ENCODE peak calls at places on chromosomes 16 and 17, in seven cellular contexts. I is activated CD4-positive, alpha-beta T cell treated with anti-CD3 and anti-CD28 coated beads for 48 hours; O is HTR-8/SVneo; W is EL; N is activated naive CD4-positive, alpha-beta T cell treated with Interleukin-2 at 50 U/mL for 16 hours; S is T-helper 9 cell; L is HCEC 1CT. G is an unnamed sample.

GRCh38 chr17:83136156-83136555 is 56.7 kb downstream of the METRNL start:
- DNase-seq in I (no peak), O (no peak), W (no peak), N (no peak), S (no peak), L (no peak), G (no peak)

GRCh38 chr16:55494994-55495421 is 13.9 kb upstream of the LPCAT2 start:
- DNase-seq in I (no peak), O (peak), W (peak), N (no peak), S (no peak), L (peak), G (peak)

GRCh38 chr17:8470447-8471047 is 34.9 kb downstream of the NDEL1 start:
- DNase-seq in I (no peak), O (no peak), W (no peak), N (no peak), S (no peak), L (no peak), G (peak)

GRCh38 chr17:69018022-69018615 is 42.6 kb downstream of the ABCA9 start:
- DNase-seq in I (no peak), O (no peak), W (no peak), N (no peak), S (no peak), L (no peak), G (no peak)

GRCh38 chr17:72362466-72363335 is 241.9 kb downstream of the SOX9 start:
- DNase-seq in I (no peak), O (peak), W (peak), N (no peak), S (no peak), L (peak), G (peak)

GRCh38 chr17:66781135-66781534 is 53.8 kb upstream of the CACNG5 start:
- DNase-seq in I (no peak), O (no peak), W (no peak), N (no peak), S (no peak), L (no peak), G (no peak)

GRCh38 chr17:80381416-80381923 is 33.5 kb upstream of the ENDOV start:
- DNase-seq in I (no peak), O (no peak), W (no peak), N (no peak), S (no peak), L (no peak), G (no peak)

GRCh38 chr16:56357291-56357764 is 68.0 kb downstream of the AMFR start:
- DNase-seq in I (no peak), O (no peak), W (peak), N (no peak), S (no peak), L (peak), G (peak)

GRCh38 chr17:75758131-75758905 is 6.7 kb downstream of the GALK1 start:
- DNase-seq in I (no peak), O (no peak), W (no peak), N (no peak), S (no peak), L (no peak), G (no peak)

GRCh38 chr17:12927541-12928425 is 90.0 kb downstream of the ELAC2 start:
- DNase-seq in I (no peak), O (no peak), W (no peak), N (no peak), S (no peak), L (no peak), G (no peak)

GRCh38 chr17:82315703-82316358 is 1.6 kb downstream of the CD7 start:
- DNase-seq in I (peak), O (no peak), W (no peak), N (peak), S (peak), L (no peak), G (no peak)

GRCh38 chr17:70913086-70913485 is 743.8 kb downstream of the KCNJ2 start:
- DNase-seq in I (no peak), O (no peak), W (no peak), N (no peak), S (no peak), L (no peak), G (peak)

GRCh38 chr17:47990962-47991731 is 20.2 kb downstream of the CDK5RAP3 start:
- DNase-seq in I (no peak), O (no peak), W (no peak), N (no peak), S (no peak), L (peak), G (no peak)

GRCh38 chr16:78122774-78123315 is 23.4 kb downstream of the WWOX start:
- DNase-seq in I (peak), O (peak), W (peak), N (peak), S (no peak), L (peak), G (peak)

GRCh38 chr17:18957831-18958230 is 5.9 kb downstream of the SLC5A10 start:
- DNase-seq in I (no peak), O (no peak), W (no peak), N (no peak), S (no peak), L (no peak), G (no peak)

GRCh38 chr16:2487903-2488531 is 13.1 kb downstream of the TBC1D24 start:
- DNase-seq in I (no peak), O (no peak), W (no peak), N (no peak), S (no peak), L (no peak), G (no peak)

GRCh38 chr17:80948961-80949450 is 42.6 kb upstream of the CHMP6 start:
- DNase-seq in I (no peak), O (no peak), W (no peak), N (no peak), S (no peak), L (no peak), G (no peak)

GRCh38 chr17:1521067-1521466 is 4.7 kb upstream of the INPP5K start:
- DNase-seq in I (no peak), O (no peak), W (no peak), N (no peak), S (no peak), L (no peak), G (no peak)

GRCh38 chr16:4053663-4054479 is 62.4 kb downstream of the ADCY9 start:
- DNase-seq in I (no peak), O (no peak), W (peak), N (no peak), S (no peak), L (peak), G (peak)

GRCh38 chr17:72604518-72604917 is 483.7 kb downstream of the SOX9 start:
- DNase-seq in I (no peak), O (no peak), W (no peak), N (no peak), S (no peak), L (no peak), G (no peak)

GRCh38 chr17:42180922-42181850 is at the start of gene KCNH4:
- DNase-seq in I (peak), O (peak), W (peak), N (peak), S (peak), L (peak), G (peak)

GRCh38 chr17:66661411-66661843 is 173.5 kb upstream of the CACNG5 start:
- DNase-seq in I (no peak), O (peak), W (peak), N (no peak), S (no peak), L (peak), G (peak)

GRCh38 chr17:47676199-47676472 is 17.8 kb upstream of the TBKBP1 start:
- DNase-seq in I (no peak), O (no peak), W (no peak), N (no peak), S (no peak), L (no peak), G (no peak)